ENCODE peak calls at places on chromosome 4, in five cellular contexts. P, Z, I, O and Q are unnamed samples.

GRCh38 chr4:165464338-165464737 is 85.5 kb downstream of the CPE start:
- DNase-seq in I (no peak), Z (no peak), O (no peak), P (no peak), Q (no peak)

GRCh38 chr4:114688063-114688462 is 89.5 kb downstream of the UGT8 start:
- DNase-seq in O (no peak), P (no peak), Z (no peak), I (no peak), Q (no peak)

GRCh38 chr4:3301450-3302163 is 8.8 kb downstream of the RGS12 start:
- DNase-seq in I (no peak), O (no peak), P (peak), Z (no peak), Q (no peak)

GRCh38 chr4:35818520-35818919 is 425.8 kb downstream of the ARAP2 start:
- DNase-seq in O (no peak), P (no peak), Z (no peak), I (no peak), Q (no peak)

GRCh38 chr4:45662996-45663395 is 460.9 kb downstream of the GABRG1 start:
- DNase-seq in I (no peak), Z (peak), O (no peak), P (no peak), Q (no peak)

GRCh38 chr4:74258949-74259348 is 49.3 kb upstream of the EPGN start:
- DNase-seq in Z (no peak), I (no peak), O (no peak), P (no peak), Q (no peak)

GRCh38 chr4:153432971-153433752 is 33.0 kb upstream of the TMEM131L start:
- DNase-seq in Z (peak), O (no peak), I (peak), P (no peak), Q (peak)

GRCh38 chr4:154503598-154503997 is 12.0 kb upstream of the DCHS2 start:
- DNase-seq in O (no peak), Z (no peak), P (no peak), I (peak), Q (no peak)

GRCh38 chr4:153465922-153466636 is at the start of gene TMEM131L:
- DNase-seq in Z (peak), O (no peak), P (peak), I (peak), Q (peak)

GRCh38 chr4:8917321-8917811 is 45.7 kb upstream of the HMX1 start:
- DNase-seq in I (no peak), P (peak), O (peak), Z (no peak), Q (peak)

GRCh38 chr4:18934197-18934596 is 912.6 kb upstream of the LCORL start:
- DNase-seq in Z (no peak), O (no peak), P (no peak), I (peak), Q (no peak)
- TF ChIP-seq CTCF in Z (peak), O (no peak), P (no peak), I (peak), Q (no peak)

GRCh38 chr4:6008092-6008551 is 10.1 kb downstream of the C4orf50 start:
- DNase-seq in I (no peak), Z (no peak), O (no peak), P (no peak), Q (no peak)
- TF ChIP-seq CTCF in I (no peak), Z (no peak), O (no peak), P (no peak), Q (no peak)

DNA sequence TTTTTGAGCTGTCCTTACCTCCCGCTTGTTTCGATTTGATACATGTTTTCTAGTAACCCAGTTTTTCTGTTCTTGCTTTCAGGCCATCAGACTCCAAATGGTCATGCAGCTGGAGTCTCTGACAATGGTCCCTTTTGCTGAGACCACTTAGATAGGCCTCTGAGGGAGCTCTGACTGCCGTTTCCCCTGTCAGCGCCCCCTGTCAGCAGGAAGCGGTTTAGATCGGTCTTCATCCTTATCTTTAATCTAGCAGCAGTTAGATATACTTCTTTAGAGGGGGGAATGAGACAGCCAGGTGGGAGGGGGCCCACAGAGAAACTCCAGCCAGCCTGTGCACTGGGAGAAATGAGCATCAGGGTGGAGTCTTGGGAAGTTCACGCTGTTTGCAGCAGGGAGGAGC is 457.9 kb downstream of the GPAT3 start:
- DNase-seq in O (no peak), P (no peak), I (no peak), Z (no peak), Q (no peak)
- TF ChIP-seq CTCF in O (no peak), P (no peak), I (no peak), Z (no peak), Q (peak)

DNA sequence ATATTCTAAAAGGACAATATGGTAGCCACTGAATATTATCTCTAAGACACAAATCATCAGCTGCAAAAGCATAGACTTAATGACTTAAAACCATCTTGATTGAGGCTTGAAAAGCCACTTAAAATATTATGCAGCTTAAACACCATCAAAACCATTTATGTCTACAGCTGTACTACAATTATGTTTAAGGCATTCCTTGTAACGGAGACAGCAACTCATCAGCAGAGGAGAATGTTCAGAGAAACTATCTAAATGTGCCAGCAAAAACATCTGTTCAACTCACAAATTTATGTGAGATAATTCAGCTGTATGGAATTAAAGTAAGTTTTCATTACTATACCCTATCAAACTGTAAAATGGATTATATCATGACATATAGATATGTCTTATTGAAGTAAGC is 147.9 kb upstream of the CTSO start:
- DNase-seq in O (no peak), I (no peak), P (no peak), Z (no peak), Q (no peak)
- TF ChIP-seq CTCF in O (no peak), I (no peak), P (no peak), Z (no peak), Q (no peak)

DNA sequence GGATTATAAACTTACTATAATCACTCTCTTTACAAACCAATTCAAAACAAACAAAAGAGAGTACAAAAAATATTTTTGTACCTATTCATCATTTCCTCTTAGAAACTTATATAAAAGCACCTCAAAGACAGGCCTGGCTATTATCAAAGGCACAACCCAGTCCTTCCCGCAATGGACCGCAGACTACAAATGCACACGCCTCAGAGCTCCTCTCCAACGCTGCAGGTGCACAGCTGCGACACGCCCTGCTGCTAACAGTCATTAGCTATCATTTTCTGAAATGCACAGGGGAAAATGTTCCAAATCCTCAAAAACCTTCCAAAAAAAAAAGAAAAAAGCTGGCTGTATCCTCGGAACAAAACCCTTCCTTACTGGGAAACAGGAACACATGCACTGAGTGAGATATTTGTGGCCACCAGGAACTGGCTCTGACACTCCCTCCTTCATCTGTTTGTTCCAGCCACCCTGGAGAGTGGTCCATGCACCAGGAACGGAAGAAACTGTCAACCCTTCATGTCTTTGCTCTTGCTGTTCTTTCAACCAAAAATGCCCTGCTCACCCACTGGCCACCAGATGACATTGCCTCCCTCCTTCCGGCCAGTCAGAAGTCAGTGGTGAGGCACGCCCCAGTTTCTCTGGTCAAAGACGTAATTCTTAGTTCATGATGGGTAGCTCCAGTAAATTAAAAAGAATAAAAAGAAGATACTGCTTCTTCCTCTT is 16.7 kb downstream of the IRF2 start:
- DNase-seq in O (no peak), I (peak), P (no peak), Z (no peak), Q (peak)
- TF ChIP-seq CTCF in O (no peak), I (peak), P (no peak), Z (no peak), Q (no peak)

DNA sequence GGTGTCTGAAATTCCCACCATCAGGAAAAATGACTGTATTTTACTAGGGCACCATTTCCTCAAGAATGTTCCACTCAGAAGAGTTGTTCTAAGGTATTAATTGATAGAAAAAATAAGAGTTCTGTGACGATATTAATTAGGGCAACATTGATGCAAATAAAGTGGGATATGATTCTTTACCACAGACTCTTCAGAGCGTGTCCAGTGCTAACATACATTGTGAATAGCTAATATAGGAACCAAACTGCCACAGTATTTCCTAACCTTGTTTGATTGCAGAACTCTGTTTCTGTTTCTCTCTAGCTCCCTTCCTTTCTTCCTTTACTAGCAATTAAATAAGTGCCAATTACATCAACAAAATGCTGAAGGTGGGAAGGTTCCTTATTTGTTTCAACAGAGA is 154.1 kb upstream of the CPEB2 start:
- DNase-seq in I (no peak), O (no peak), Z (no peak), P (no peak), Q (no peak)
- TF ChIP-seq CTCF in I (no peak), O (no peak), Z (no peak), P (no peak), Q (no peak)